ENCODE peak calls at places on chromosomes 13 and 19, in nine cellular contexts. L is fibroblast of lung, X is heart left ventricle, D is AG10803, Y is AG09309, U is cardiac fibroblast, K is bronchial epithelial cell, J is A549, G is ovary. R is an unnamed sample.

GRCh38 chr13:93226623-93227279 is at the start of gene GPC6:
- DNase-seq in Y (peak; percentile 88), U (peak; percentile 96), L (peak; percentile 96), K (peak; percentile 58), G (peak; percentile 70), X (no peak), J (no peak), D (peak; percentile 94), R (peak; percentile 96)

GRCh38 chr13:98301721-98302120 is 124.7 kb upstream of the RNF113B start:
- DNase-seq in G (no peak), D (peak; percentile 56), Y (no peak), U (no peak), L (peak; percentile 68), X (no peak), K (no peak), J (no peak), R (peak; percentile 48)

GRCh38 chr13:95524270-95524901 is 28.1 kb upstream of the CLDN10 start:
- DNase-seq in D (no peak), G (no peak), Y (no peak), L (peak; percentile 66), X (no peak), K (peak; percentile 98), J (no peak), U (peak; percentile 68), R (no peak)

GRCh38 chr13:30720470-30720869 is 14.9 kb upstream of the ALOX5AP start:
- DNase-seq in X (no peak), D (peak; percentile 70), Y (no peak), U (no peak), G (no peak), J (no peak), K (no peak), L (peak; percentile 18), R (no peak)

GRCh38 chr19:7862413-7862951 is 11.7 kb downstream of the PRR36 start:
- DNase-seq in L (peak; percentile 52), K (peak; percentile 29), U (peak; percentile 75), G (peak; percentile 62), Y (no peak), J (no peak), X (no peak), D (no peak), R (peak; percentile 55)

GRCh38 chr19:2289714-2290435 is 7.9 kb upstream of the PEAK3 start:
- DNase-seq in K (no peak), G (no peak), X (no peak), J (no peak), L (no peak), Y (no peak), U (no peak), D (no peak), R (no peak)

GRCh38 chr19:49838816-49839588 is 12.0 kb upstream of the PTOV1 start:
- DNase-seq in Y (no peak), L (peak; percentile 31), X (no peak), G (no peak), K (no peak), U (no peak), D (no peak), J (no peak), R (no peak)

GRCh38 chr19:55647732-55648656 is at the start of gene CCDC106:
- DNase-seq in U (peak; percentile 86), X (peak; percentile 79), Y (no peak), J (peak; percentile 77), L (peak; percentile 75), G (peak; percentile 81), K (no peak), D (peak; percentile 76), R (peak; percentile 77)

GRCh38 chr13:82439159-82439904 is 1442.9 kb downstream of the SLITRK1 start:
- DNase-seq in D (no peak), Y (no peak), U (no peak), X (no peak), L (no peak), K (no peak), G (no peak), J (no peak), R (no peak)

GRCh38 chr19:35742121-35742724 is at the start of gene IGFLR1:
- DNase-seq in Y (no peak), K (no peak), G (no peak), U (no peak), X (no peak), L (no peak), J (no peak), D (no peak), R (no peak)

GRCh38 chr19:35745328-35746086 is at the start of the genes PSENEN and U2AF1L4:
- DNase-seq in U (peak; percentile 100), D (peak; percentile 99), K (peak; percentile 98), X (peak; percentile 98), J (peak; percentile 99), G (peak; percentile 98), L (peak; percentile 100), Y (peak; percentile 99), R (peak; percentile 100)

GRCh38 chr19:35744688-35745327 is 410 bp downstream of the U2AF1L4 start:
- DNase-seq in Y (peak; percentile 81), U (peak; percentile 97), D (peak; percentile 93), L (peak; percentile 96), G (peak; percentile 97), K (peak; percentile 88), X (peak; percentile 96), J (peak; percentile 98), R (peak; percentile 97)

GRCh38 chr19:35744335-35744687 is 907 bp downstream of the U2AF1L4 start:
- DNase-seq in J (no peak), G (no peak), D (no peak), U (no peak), L (no peak), Y (no peak), K (no peak), X (no peak), R (no peak)

GRCh38 chr19:35743640-35744306 is 1.4 kb downstream of the U2AF1L4 start:
- DNase-seq in D (no peak), K (no peak), X (no peak), Y (no peak), L (no peak), U (no peak), G (peak; percentile 40), J (no peak), R (no peak)
- H3K4me3 ChIP-seq in D (no peak overlapping the region), K (no peak overlapping the region), X (no peak overlapping the region), Y (no peak overlapping the region), L (no peak overlapping the region), U (no peak overlapping the region), G (no peak overlapping the region), J (no peak overlapping the region), R (no peak overlapping the region)

GRCh38 chr13:26074706-26075105 is 22.9 kb upstream of the SHISA2 start:
- DNase-seq in G (no peak), L (no peak), K (no peak), D (peak; percentile 13), J (no peak), U (peak; percentile 18), Y (no peak), X (no peak), R (peak; percentile 12)
- TF ChIP-seq CTCF in G (no peak), L (no peak), K (no peak), D (no peak), J (no peak), U (peak; percentile 11), Y (no peak), X (no peak), R (peak; percentile 26)

GRCh38 chr13:42038661-42039456 is 9.6 kb upstream of the DGKH start:
- DNase-seq in X (no peak), G (peak; percentile 16), K (no peak), J (no peak), Y (no peak), D (peak; percentile 45), U (no peak), L (no peak), R (no peak)
- H3K4me3 ChIP-seq in X (no peak overlapping the region), G (no peak overlapping the region), K (no peak overlapping the region), J (no peak overlapping the region), Y (no peak overlapping the region), D (peak overlapping the region; percentile 74), U (peak overlapping the region; percentile 84), L (peak overlapping the region; percentile 52), R (no peak overlapping the region)

GRCh38 chr19:33720691-33721682 is 75.7 kb upstream of the KCTD15 start:
- DNase-seq in U (no peak), G (no peak), D (no peak), X (no peak), J (no peak), Y (no peak), L (no peak), K (no peak), R (no peak)
- TF ChIP-seq CTCF in U (no peak), G (no peak), D (no peak), X (peak; percentile 6), J (no peak), Y (no peak), L (no peak), K (no peak), R (no peak)

GRCh38 chr13:75790198-75790970 is 154.3 kb downstream of the LMO7 start:
- DNase-seq in G (no peak), Y (no peak), X (no peak), U (no peak), K (no peak), J (no peak), L (no peak), D (no peak), R (no peak)
- H3K4me3 ChIP-seq in G (no peak overlapping the region), Y (no peak overlapping the region), X (no peak overlapping the region), U (no peak overlapping the region), K (no peak overlapping the region), J (no peak overlapping the region), L (no peak overlapping the region), D (no peak overlapping the region), R (no peak overlapping the region)

R was measured in astrocyte of the spinal cord.